ENCODE peak calls at places on chromosomes 6 and 20, in five cellular contexts. K is spleen, E is heart right ventricle, P is GM23248, T is right atrium auricular region. F is an unnamed sample. For H3K4me1, the result is how much of the 10 kb centered on the place peaks cover.

GRCh38 chr20:50848341-50848808 is 53.5 kb downstream of the BCAS4 start:
- DNase-seq in K (no peak), E (no peak), P (peak), T (peak), F (no peak)

GRCh38 chr20:54115172-54115854 is 44.9 kb upstream of the BCAS1 start:
- DNase-seq in K (no peak), E (no peak), P (peak), T (no peak), F (no peak)

GRCh38 chr20:38060536-38060935 is 27.0 kb downstream of the RPRD1B start:
- DNase-seq in K (no peak), E (no peak), P (peak), T (no peak), F (no peak)

GRCh38 chr6:26103141-26103769 is 16.0 kb downstream of the HFE start:
- DNase-seq in K (no peak), E (no peak), P (peak), T (no peak), F (no peak)

GRCh38 chr6:169172435-169172834 is 81.2 kb downstream of the THBS2 start:
- DNase-seq in K (no peak), E (no peak), P (peak), T (peak), F (peak)

GRCh38 chr6:8672882-8673281 is 237.5 kb upstream of the SLC35B3 start:
- DNase-seq in K (no peak), E (no peak), P (no peak), T (no peak), F (no peak)

GRCh38 chr6:50762798-50763197 is 49.5 kb downstream of the TFAP2D start:
- DNase-seq in K (no peak), E (no peak), P (peak), T (no peak), F (no peak)

GRCh38 chr20:14415492-14415891 is 78.1 kb upstream of the FLRT3 start:
- DNase-seq in K (no peak), E (no peak), P (no peak), T (no peak), F (no peak)

GRCh38 chr6:96613291-96613999 is 50.5 kb downstream of the FHL5 start:
- DNase-seq in K (no peak), E (no peak), P (no peak), T (no peak), F (no peak)

GRCh38 chr6:37809144-37809543 is 10.4 kb upstream of the ZFAND3 start:
- DNase-seq in K (no peak), E (peak), P (peak), T (no peak), F (peak)

GRCh38 chr6:6694825-6695710 is 106.5 kb downstream of the LY86 start:
- DNase-seq in K (peak), E (peak), P (peak), T (no peak), F (peak)

GRCh38 chr6:2127484-2127911 is 117.9 kb downstream of the GMDS start:
- DNase-seq in K (peak), E (peak), P (no peak), T (peak), F (peak)

GRCh38 chr6:148307400-148307799 is 35.2 kb upstream of the SASH1 start:
- DNase-seq in K (no peak), E (no peak), P (peak), T (no peak), F (no peak)

GRCh38 chr6:89387516-89388222 is 24.4 kb downstream of the RRAGD start:
- DNase-seq in K (no peak), E (no peak), P (no peak), T (no peak), F (no peak)

GRCh38 chr6:103047567-103047966 is 1654.1 kb downstream of the GRIK2 start:
- DNase-seq in K (no peak), E (no peak), P (no peak), T (no peak), F (no peak)

GRCh38 chr20:53609501-53610445 is 16.1 kb upstream of the ZNF217 start:
- DNase-seq in K (peak), E (no peak), P (peak), T (peak), F (no peak)

GRCh38 chr20:51354769-51355319 is 187.7 kb downstream of the NFATC2 start:
- DNase-seq in K (peak), E (no peak), P (peak), T (no peak), F (peak)

GRCh38 chr20:50421356-50422340 is 88.5 kb upstream of the PTPN1 start:
- DNase-seq in K (no peak), E (no peak), P (no peak), T (no peak), F (no peak)

GRCh38 chr6:21201181-21201580 is 392.4 kb upstream of the SOX4 start:
- DNase-seq in K (no peak), E (no peak), P (no peak), T (no peak), F (no peak)

GRCh38 chr20:22333885-22334545 is 250.4 kb downstream of the FOXA2 start:
- DNase-seq in K (no peak), E (peak), P (peak), T (peak), F (no peak)

GRCh38 chr6:43823879-43824740 is 54.1 kb downstream of the VEGFA start:
- DNase-seq in K (no peak), E (no peak), P (no peak), T (no peak), F (no peak)

GRCh38 chr6:96631248-96631647 is 68.3 kb downstream of the FHL5 start:
- DNase-seq in K (no peak), E (no peak), P (peak), T (no peak), F (no peak)

GRCh38 chr6:114040871-114041270 is 69.9 kb upstream of the HDAC2 start:
- DNase-seq in K (no peak), E (no peak), P (no peak), T (no peak), F (no peak)

GRCh38 chr6:131112252-131112651 is 23.0 kb upstream of the AKAP7 start:
- DNase-seq in K (no peak), E (no peak), P (no peak), T (no peak), F (no peak)

GRCh38 chr6:128064540-128064895 is 163.7 kb upstream of the THEMIS start:
- DNase-seq in K (no peak), E (no peak), P (no peak), T (no peak), F (no peak)

GRCh38 chr6:152295346-152295745 is 341.8 kb downstream of the SYNE1 start:
- DNase-seq in K (no peak), E (no peak), P (peak), T (no peak), F (no peak)

GRCh38 chr6:26455357-26455970 is 2.3 kb upstream of the BTN2A1 start:
- DNase-seq in K (no peak), E (no peak), P (peak), T (no peak), F (no peak)

GRCh38 chr6:69090132-69090531 is 455.1 kb downstream of the ADGRB3 start:
- DNase-seq in K (no peak), E (peak), P (peak), T (no peak), F (no peak)

GRCh38 chr6:150503041-150503440 is 96.6 kb upstream of the PLEKHG1 start:
- DNase-seq in K (no peak), E (no peak), P (no peak), T (no peak), F (no peak)
- H3K4me1 ChIP-seq in K (under half), E (under half), P (under half), T (under half), F (under half)

GRCh38 chr6:158060447-158061360 is 79.0 kb downstream of the SYNJ2 start:
- DNase-seq in K (peak), E (peak), P (peak), T (peak), F (peak)
- H3K4me1 ChIP-seq in K (under half), E (under half), P (half or more), T (under half), F (under half)

DNA sequence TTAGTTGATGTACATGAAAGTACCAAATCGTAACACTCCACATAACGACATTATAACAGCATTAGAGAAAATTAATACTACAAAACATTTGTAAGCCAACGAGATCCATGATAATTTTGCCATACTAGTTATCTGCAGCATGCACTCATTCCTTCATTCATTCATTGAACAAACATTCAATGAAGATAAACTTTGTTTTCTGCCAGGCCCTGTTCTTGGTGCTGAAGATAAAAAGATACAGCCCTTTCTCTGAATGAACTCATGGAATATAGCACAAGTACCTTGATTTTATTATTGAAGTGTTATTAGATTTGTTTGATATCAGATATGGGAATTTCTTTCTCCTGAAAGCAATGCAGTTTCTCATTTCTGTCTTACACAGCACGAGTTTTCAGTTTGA is 524.0 kb downstream of the TFAP2A start:
- DNase-seq in K (no peak), E (no peak), P (no peak), T (no peak), F (no peak)
- H3K4me1 ChIP-seq in K (under half), E (under half), P (under half), T (under half), F (under half)

DNA sequence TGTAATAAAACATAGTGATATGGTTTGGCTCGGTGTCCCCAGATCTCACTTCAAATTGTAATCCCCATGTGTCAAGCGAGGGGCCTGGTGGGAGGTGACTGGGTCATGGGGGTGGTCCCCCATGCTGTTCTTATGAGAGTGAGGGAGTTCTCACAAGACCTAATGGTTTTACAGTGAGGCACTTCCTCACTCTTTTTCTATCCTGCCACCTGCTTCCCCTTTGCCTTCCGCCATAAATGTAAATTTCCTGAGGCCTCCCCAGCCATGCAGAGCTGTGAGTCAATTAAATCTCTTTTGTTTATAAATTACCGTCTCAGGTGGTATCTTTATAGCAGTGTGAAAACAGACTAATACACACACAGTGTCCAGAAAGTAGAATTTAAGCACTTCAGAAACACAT is 78.5 kb downstream of the REPS1 start:
- DNase-seq in K (no peak), E (no peak), P (no peak), T (no peak), F (no peak)
- H3K4me1 ChIP-seq in K (under half), E (under half), P (under half), T (under half), F (under half)

GRCh38 chr6:34392497-34393190 is at the start of gene NUDT3:
- DNase-seq in K (peak), E (peak), P (peak), T (peak), F (peak)
- H3K4me1 ChIP-seq in K (under half), E (under half), P (under half), T (under half), F (under half)

GRCh38 chr6:111842891-111843290 is 30.4 kb downstream of the FYN start:
- DNase-seq in K (no peak), E (no peak), P (no peak), T (no peak), F (no peak)

GRCh38 chr6:111842271-111842822 is 30.9 kb downstream of the FYN start:
- DNase-seq in K (no peak), E (no peak), P (no peak), T (no peak), F (no peak)

GRCh38 chr6:111840821-111841220 is 32.4 kb downstream of the FYN start:
- DNase-seq in K (no peak), E (no peak), P (no peak), T (no peak), F (no peak)

GRCh38 chr6:111843347-111844147 is 29.7 kb downstream of the FYN start:
- DNase-seq in K (peak), E (no peak), P (no peak), T (no peak), F (no peak)

DNA sequence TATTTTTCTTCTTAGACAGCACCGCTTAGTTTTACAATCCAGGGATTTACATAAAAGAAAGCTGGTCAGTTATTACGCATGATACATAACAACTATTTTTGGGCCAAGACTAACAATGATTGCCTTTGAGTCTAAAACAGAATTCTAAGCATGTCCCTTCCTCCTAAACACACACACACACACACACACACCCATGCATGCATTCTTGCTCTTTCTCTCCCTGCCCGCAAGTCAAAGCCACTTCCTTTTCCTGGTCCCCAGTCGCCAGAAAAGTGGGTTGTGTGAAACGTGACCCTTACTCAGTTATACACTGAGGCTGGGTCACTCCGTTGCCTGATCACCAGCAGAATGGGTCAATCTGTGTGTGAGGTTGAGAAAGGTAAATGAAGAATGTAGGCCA is 31.4 kb downstream of the FYN start:
- DNase-seq in K (peak), E (peak), P (no peak), T (no peak), F (no peak)
- H3K4me1 ChIP-seq in K (half or more), E (under half), P (under half), T (under half), F (under half)

GRCh38 chr6:137850137-137850714 is 16.8 kb upstream of the TNFAIP3 start:
- DNase-seq in K (no peak), E (no peak), P (no peak), T (no peak), F (no peak)
- H3K4me1 ChIP-seq in K (under half), E (under half), P (under half), T (under half), F (under half)

DNA sequence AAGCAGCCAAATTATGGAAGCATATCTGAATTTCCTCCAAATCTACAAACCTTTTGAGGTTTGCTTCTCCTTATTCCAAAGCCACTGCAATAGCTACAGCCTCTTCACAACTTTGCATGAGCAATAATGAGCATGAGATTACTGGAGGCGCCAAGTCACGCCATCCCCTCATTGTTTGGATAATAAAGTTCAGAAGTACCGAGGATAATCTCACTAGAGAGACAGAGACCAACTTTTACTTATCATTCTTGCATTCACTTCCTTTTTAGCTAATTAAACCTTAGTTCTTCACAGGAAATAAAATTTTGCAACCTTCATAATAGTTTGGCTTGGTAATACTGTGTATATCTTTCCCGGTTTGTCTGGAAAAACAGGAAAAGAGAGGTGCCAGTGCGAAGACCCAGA is 329.5 kb upstream of the RSPO3 start:
- DNase-seq in K (no peak), E (no peak), P (peak), T (no peak), F (no peak)
- H3K4me1 ChIP-seq in K (under half), E (under half), P (under half), T (under half), F (under half)

GRCh38 chr6:14981960-14982359 is 263.9 kb upstream of the JARID2 start:
- DNase-seq in K (no peak), E (no peak), P (no peak), T (no peak), F (no peak)
- H3K4me1 ChIP-seq in K (under half), E (under half), P (under half), T (under half), F (under half)

GRCh38 chr6:150270330-150271052 is 98.3 kb upstream of the IYD start:
- DNase-seq in K (no peak), E (no peak), P (no peak), T (no peak), F (no peak)
- H3K4me1 ChIP-seq in K (under half), E (under half), P (half or more), T (under half), F (under half)

F was measured in kidney.